ENCODE peak calls at places on chromosomes 1 and 21, in six cellular contexts. One of them, this sample, is unnamed.

GRCh38 chr1:192529031-192529755 is 46.4 kb upstream of the RGS1 start:
- DNase-seq in HEK293T: no peak
- DNase-seq in naive thymus-derived CD8-positive, alpha-beta T cell: no peak
- DNase-seq in ELR: peak
- DNase-seq in NCI-H1105: no peak
- DNase-seq in stimulated activated naive B cell treated with anti-CD40 and anti-IgM and Interleukin-4, amounts not matched to agents 10 μg/mL and 1 μg/mL and 100 μg/mL, for 72 hours: no peak
- DNase-seq in this sample: no peak

GRCh38 chr1:166511754-166512153 is 327.5 kb upstream of the POGK start:
- DNase-seq in stimulated activated naive B cell treated with anti-CD40 and anti-IgM and Interleukin-4, amounts not matched to agents 10 μg/mL and 1 μg/mL and 100 μg/mL, for 72 hours: no peak
- DNase-seq in NCI-H1105: no peak
- DNase-seq in naive thymus-derived CD8-positive, alpha-beta T cell: no peak
- DNase-seq in ELR: peak
- DNase-seq in HEK293T: no peak
- DNase-seq in this sample: no peak

GRCh38 chr1:11749203-11749689 is 12.7 kb upstream of the C1orf167 start:
- DNase-seq in ELR: peak
- DNase-seq in HEK293T: peak
- DNase-seq in NCI-H1105: peak
- DNase-seq in naive thymus-derived CD8-positive, alpha-beta T cell: peak
- DNase-seq in stimulated activated naive B cell treated with anti-CD40 and anti-IgM and Interleukin-4, amounts not matched to agents 10 μg/mL and 1 μg/mL and 100 μg/mL, for 72 hours: peak
- DNase-seq in this sample: no peak

GRCh38 chr21:40053007-40053406 is 185.8 kb downstream of the PCP4 start:
- DNase-seq in ELR: no peak
- DNase-seq in HEK293T: no peak
- DNase-seq in NCI-H1105: peak
- DNase-seq in naive thymus-derived CD8-positive, alpha-beta T cell: no peak
- DNase-seq in stimulated activated naive B cell treated with anti-CD40 and anti-IgM and Interleukin-4, amounts not matched to agents 10 μg/mL and 1 μg/mL and 100 μg/mL, for 72 hours: no peak
- DNase-seq in this sample: no peak

GRCh38 chr1:160724445-160725242 is 13.0 kb upstream of the CD48 start:
- DNase-seq in stimulated activated naive B cell treated with anti-CD40 and anti-IgM and Interleukin-4, amounts not matched to agents 10 μg/mL and 1 μg/mL and 100 μg/mL, for 72 hours: no peak
- DNase-seq in HEK293T: no peak
- DNase-seq in ELR: no peak
- DNase-seq in naive thymus-derived CD8-positive, alpha-beta T cell: no peak
- DNase-seq in NCI-H1105: no peak
- DNase-seq in this sample: no peak

GRCh38 chr21:35136586-35137254 is 87.6 kb upstream of the RUNX1 start:
- DNase-seq in stimulated activated naive B cell treated with anti-CD40 and anti-IgM and Interleukin-4, amounts not matched to agents 10 μg/mL and 1 μg/mL and 100 μg/mL, for 72 hours: no peak
- DNase-seq in HEK293T: no peak
- DNase-seq in ELR: peak
- DNase-seq in naive thymus-derived CD8-positive, alpha-beta T cell: no peak
- DNase-seq in NCI-H1105: no peak
- DNase-seq in this sample: no peak

GRCh38 chr1:41639332-41639936 is 155.0 kb upstream of the EDN2 start:
- DNase-seq in stimulated activated naive B cell treated with anti-CD40 and anti-IgM and Interleukin-4, amounts not matched to agents 10 μg/mL and 1 μg/mL and 100 μg/mL, for 72 hours: no peak
- DNase-seq in NCI-H1105: no peak
- DNase-seq in ELR: peak
- DNase-seq in naive thymus-derived CD8-positive, alpha-beta T cell: no peak
- DNase-seq in HEK293T: no peak
- DNase-seq in this sample: no peak

GRCh38 chr1:200207711-200208126 is 180.2 kb downstream of the NR5A2 start:
- DNase-seq in ELR: peak
- DNase-seq in NCI-H1105: no peak
- DNase-seq in stimulated activated naive B cell treated with anti-CD40 and anti-IgM and Interleukin-4, amounts not matched to agents 10 μg/mL and 1 μg/mL and 100 μg/mL, for 72 hours: no peak
- DNase-seq in naive thymus-derived CD8-positive, alpha-beta T cell: no peak
- DNase-seq in HEK293T: no peak
- DNase-seq in this sample: no peak

GRCh38 chr1:160354388-160354985 is 11.3 kb downstream of the NCSTN start:
- DNase-seq in HEK293T: peak
- DNase-seq in naive thymus-derived CD8-positive, alpha-beta T cell: no peak
- DNase-seq in stimulated activated naive B cell treated with anti-CD40 and anti-IgM and Interleukin-4, amounts not matched to agents 10 μg/mL and 1 μg/mL and 100 μg/mL, for 72 hours: no peak
- DNase-seq in NCI-H1105: peak
- DNase-seq in ELR: peak
- DNase-seq in this sample: no peak

GRCh38 chr1:7255303-7256058 is 470.2 kb downstream of the CAMTA1 start:
- DNase-seq in HEK293T: no peak
- DNase-seq in naive thymus-derived CD8-positive, alpha-beta T cell: no peak
- DNase-seq in stimulated activated naive B cell treated with anti-CD40 and anti-IgM and Interleukin-4, amounts not matched to agents 10 μg/mL and 1 μg/mL and 100 μg/mL, for 72 hours: no peak
- DNase-seq in NCI-H1105: no peak
- DNase-seq in ELR: peak
- DNase-seq in this sample: no peak

GRCh38 chr1:243294723-243295121 is 38.9 kb downstream of the SDCCAG8 start:
- DNase-seq in NCI-H1105: no peak
- DNase-seq in ELR: peak
- DNase-seq in stimulated activated naive B cell treated with anti-CD40 and anti-IgM and Interleukin-4, amounts not matched to agents 10 μg/mL and 1 μg/mL and 100 μg/mL, for 72 hours: no peak
- DNase-seq in naive thymus-derived CD8-positive, alpha-beta T cell: no peak
- DNase-seq in HEK293T: no peak
- DNase-seq in this sample: no peak

GRCh38 chr1:111707906-111708305 is 31.3 kb downstream of the INKA2 start:
- DNase-seq in HEK293T: no peak
- DNase-seq in stimulated activated naive B cell treated with anti-CD40 and anti-IgM and Interleukin-4, amounts not matched to agents 10 μg/mL and 1 μg/mL and 100 μg/mL, for 72 hours: no peak
- DNase-seq in naive thymus-derived CD8-positive, alpha-beta T cell: no peak
- DNase-seq in NCI-H1105: no peak
- DNase-seq in ELR: peak
- DNase-seq in this sample: no peak

GRCh38 chr1:71777094-71777493 is 505.2 kb downstream of the NEGR1 start:
- DNase-seq in NCI-H1105: no peak
- DNase-seq in ELR: no peak
- DNase-seq in stimulated activated naive B cell treated with anti-CD40 and anti-IgM and Interleukin-4, amounts not matched to agents 10 μg/mL and 1 μg/mL and 100 μg/mL, for 72 hours: no peak
- DNase-seq in HEK293T: no peak
- DNase-seq in naive thymus-derived CD8-positive, alpha-beta T cell: no peak
- DNase-seq in this sample: no peak

GRCh38 chr1:207910678-207911354 is at the start of gene CD34:
- DNase-seq in NCI-H1105: peak
- DNase-seq in HEK293T: peak
- DNase-seq in stimulated activated naive B cell treated with anti-CD40 and anti-IgM and Interleukin-4, amounts not matched to agents 10 μg/mL and 1 μg/mL and 100 μg/mL, for 72 hours: no peak
- DNase-seq in naive thymus-derived CD8-positive, alpha-beta T cell: no peak
- DNase-seq in ELR: peak
- DNase-seq in this sample: no peak

GRCh38 chr1:69278923-69279322 is 288.8 kb upstream of the LRRC7 start:
- DNase-seq in NCI-H1105: no peak
- DNase-seq in naive thymus-derived CD8-positive, alpha-beta T cell: no peak
- DNase-seq in HEK293T: no peak
- DNase-seq in stimulated activated naive B cell treated with anti-CD40 and anti-IgM and Interleukin-4, amounts not matched to agents 10 μg/mL and 1 μg/mL and 100 μg/mL, for 72 hours: no peak
- DNase-seq in ELR: no peak
- DNase-seq in this sample: no peak

GRCh38 chr1:185570962-185571361 is 163.2 kb upstream of the HMCN1 start:
- DNase-seq in NCI-H1105: no peak
- DNase-seq in ELR: no peak
- DNase-seq in HEK293T: no peak
- DNase-seq in naive thymus-derived CD8-positive, alpha-beta T cell: peak
- DNase-seq in stimulated activated naive B cell treated with anti-CD40 and anti-IgM and Interleukin-4, amounts not matched to agents 10 μg/mL and 1 μg/mL and 100 μg/mL, for 72 hours: no peak
- DNase-seq in this sample: no peak

GRCh38 chr21:38807987-38808386 is 2.3 kb downstream of the ETS2 start:
- DNase-seq in naive thymus-derived CD8-positive, alpha-beta T cell: no peak
- DNase-seq in HEK293T: no peak
- DNase-seq in stimulated activated naive B cell treated with anti-CD40 and anti-IgM and Interleukin-4, amounts not matched to agents 10 μg/mL and 1 μg/mL and 100 μg/mL, for 72 hours: no peak
- DNase-seq in ELR: peak
- DNase-seq in NCI-H1105: no peak
- DNase-seq in this sample: no peak

GRCh38 chr1:77465922-77466321 is 184.1 kb downstream of the AK5 start:
- DNase-seq in HEK293T: no peak
- DNase-seq in ELR: no peak
- DNase-seq in naive thymus-derived CD8-positive, alpha-beta T cell: no peak
- DNase-seq in NCI-H1105: no peak
- DNase-seq in stimulated activated naive B cell treated with anti-CD40 and anti-IgM and Interleukin-4, amounts not matched to agents 10 μg/mL and 1 μg/mL and 100 μg/mL, for 72 hours: no peak
- DNase-seq in this sample: no peak